ENCODE peak calls at places on chromosome 18, in four cellular contexts. D is mesendoderm, R is NCI-H2029, Q is hypothalamus. H is an unnamed sample.

GRCh38 chr18:6624271-6624670 is 105.2 kb upstream of the ARHGAP28 start:
- DNase-seq in D (peak; percentile 55), R (no peak), Q (no peak), H (no peak)

GRCh38 chr18:78979682-78980278 is at the start of gene SALL3:
- DNase-seq in D (peak; percentile 87), R (no peak), Q (no peak), H (peak; percentile 97)

GRCh38 chr18:78664851-78665250 is 314.8 kb upstream of the SALL3 start:
- DNase-seq in D (no peak), R (no peak), Q (no peak), H (no peak)

GRCh38 chr18:23280844-23281243 is 145.6 kb downstream of the CABLES1 start:
- DNase-seq in D (no peak), R (no peak), Q (no peak), H (no peak)

GRCh38 chr18:13532406-13533075 is 193.8 kb downstream of the FAM210A start:
- DNase-seq in D (no peak), R (no peak), Q (no peak), H (peak; percentile 18)

GRCh38 chr18:36454848-36455458 is 157.4 kb downstream of the FHOD3 start:
- DNase-seq in D (no peak), R (peak; percentile 66), Q (no peak), H (no peak)

GRCh38 chr18:3816601-3817363 is 366.8 kb downstream of the TGIF1 start:
- DNase-seq in D (no peak), R (no peak), Q (no peak), H (no peak)

GRCh38 chr18:24991220-24991575 is 360.8 kb downstream of the ZNF521 start:
- DNase-seq in D (no peak), R (no peak), Q (no peak), H (no peak)

GRCh38 chr18:45666520-45666919 is 51.2 kb downstream of the SLC14A2 start:
- DNase-seq in D (no peak), R (no peak), Q (no peak), H (no peak)

GRCh38 chr18:74459877-74460276 is 2.8 kb upstream of the DIPK1C start:
- DNase-seq in D (peak; percentile 79), R (no peak), Q (no peak), H (peak; percentile 85)

GRCh38 chr18:56043691-56044090 is 455.7 kb upstream of the TCF4 start:
- DNase-seq in D (peak; percentile 32), R (no peak), Q (peak; percentile 72), H (no peak)

GRCh38 chr18:31040982-31041345 is 1.6 kb downstream of the DSC3 start:
- DNase-seq in D (peak; percentile 56), R (no peak), Q (no peak), H (peak; percentile 55)